ENCODE peak calls at places on chromosome 21, in nine cellular contexts. V is tibial artery, D is GM23248, L is HCT116, G is transverse colon, C is suprapubic skin, T is left ventricle myocardium inferior, X is IMR-90, I is heart right ventricle. Y is an unnamed sample.

GRCh38 chr21:29053656-29054055 is 19.8 kb downstream of the CCT8 start:
- DNase-seq in X (peak), C (no peak), I (no peak), V (no peak), L (no peak), T (no peak), G (no peak), D (no peak), Y (no peak)

GRCh38 chr21:37800122-37800455 is 116.2 kb downstream of the KCNJ6 start:
- DNase-seq in I (no peak), X (no peak), C (no peak), L (no peak), G (no peak), V (no peak), T (no peak), D (peak), Y (no peak)

GRCh38 chr21:36909901-36910561 is 56.4 kb downstream of the HLCS start:
- DNase-seq in V (no peak), C (no peak), X (peak), D (peak), L (peak), T (no peak), G (no peak), I (no peak), Y (peak)

GRCh38 chr21:36852293-36852692 is 114.2 kb downstream of the HLCS start:
- DNase-seq in L (no peak), D (no peak), G (no peak), I (no peak), V (no peak), C (no peak), X (no peak), T (no peak), Y (no peak)

GRCh38 chr21:36104306-36105300 is 30.3 kb upstream of the CBR3 start:
- DNase-seq in X (peak), D (peak), C (no peak), T (peak), G (peak), L (peak), V (no peak), I (peak), Y (no peak)

GRCh38 chr21:16468191-16468590 is 738.4 kb downstream of the USP25 start:
- DNase-seq in X (peak), C (no peak), I (no peak), D (peak), V (no peak), T (no peak), L (no peak), G (no peak), Y (no peak)

GRCh38 chr21:36754241-36754881 is 55.4 kb downstream of the SIM2 start:
- DNase-seq in D (no peak), G (no peak), L (no peak), V (no peak), I (no peak), C (no peak), T (no peak), X (no peak), Y (peak)

GRCh38 chr21:29939859-29940245 is at the start of gene GRIK1:
- DNase-seq in D (peak), G (no peak), X (no peak), V (no peak), L (no peak), I (no peak), T (no peak), C (no peak), Y (no peak)

GRCh38 chr21:37808261-37808660 is 108.0 kb downstream of the KCNJ6 start:
- DNase-seq in I (no peak), C (no peak), V (no peak), D (peak), T (no peak), G (no peak), X (no peak), L (no peak), Y (no peak)

GRCh38 chr21:38802050-38803026 is 3.4 kb upstream of the ETS2 start:
- DNase-seq in C (no peak), G (peak), T (no peak), X (peak), L (no peak), I (no peak), V (no peak), D (no peak), Y (no peak)

GRCh38 chr21:34945288-34945687 is 103.8 kb downstream of the RUNX1 start:
- DNase-seq in X (no peak), I (no peak), C (no peak), L (no peak), G (no peak), T (no peak), V (no peak), D (no peak), Y (no peak)

GRCh38 chr21:36073181-36073580 is 3.4 kb downstream of the CBR1 start:
- DNase-seq in T (no peak), I (no peak), C (no peak), G (no peak), V (no peak), X (no peak), L (no peak), D (no peak), Y (no peak)

GRCh38 chr21:45009616-45010015 is 64.8 kb upstream of the ADARB1 start:
- DNase-seq in C (no peak), L (no peak), V (no peak), X (no peak), I (no peak), D (no peak), G (no peak), T (no peak), Y (no peak)
- H3K27ac ChIP-seq in C (no peak), L (no peak), V (no peak), X (no peak), I (no peak), D (no peak), G (no peak), T (no peak), Y (no peak)

GRCh38 chr21:25994758-25995163 is 175.8 kb downstream of the APP start:
- DNase-seq in X (no peak), V (no peak), I (no peak), G (no peak), D (no peak), L (no peak), T (no peak), C (no peak), Y (no peak)

GRCh38 chr21:25995283-25995682 is 175.3 kb downstream of the APP start:
- DNase-seq in D (no peak), V (no peak), L (no peak), X (no peak), G (no peak), I (no peak), T (no peak), C (no peak), Y (no peak)

GRCh38 chr21:26001356-26001755 is 169.2 kb downstream of the APP start:
- DNase-seq in G (peak), C (no peak), T (no peak), V (no peak), L (no peak), X (no peak), I (no peak), D (no peak), Y (no peak)

GRCh38 chr21:25999935-26000582 is 170.5 kb downstream of the APP start:
- DNase-seq in D (no peak), C (no peak), G (peak), T (no peak), L (no peak), I (no peak), X (no peak), V (no peak), Y (no peak)

GRCh38 chr21:25997788-25998611 is 172.6 kb downstream of the APP start:
- DNase-seq in D (no peak), V (no peak), I (no peak), T (no peak), X (no peak), G (peak), L (peak), C (no peak), Y (no peak)
- H3K27ac ChIP-seq in D (no peak), V (no peak), I (no peak), T (peak), X (no peak), G (peak), L (peak), C (no peak), Y (no peak)

GRCh38 chr21:41112740-41113692 is 54.9 kb upstream of the BACE2 start:
- DNase-seq in I (no peak), T (no peak), C (no peak), L (no peak), V (no peak), D (peak), X (peak), G (no peak), Y (no peak)
- H3K27ac ChIP-seq in I (no peak), T (no peak), C (peak), L (no peak), V (no peak), D (peak), X (no peak), G (no peak), Y (no peak)

GRCh38 chr21:45012661-45013270 is 61.6 kb upstream of the ADARB1 start:
- DNase-seq in L (peak), X (no peak), I (peak), V (no peak), D (no peak), G (peak), C (peak), T (no peak), Y (no peak)

GRCh38 chr21:45010860-45011259 is 63.5 kb upstream of the ADARB1 start:
- DNase-seq in L (no peak), G (no peak), I (peak), T (no peak), V (peak), D (no peak), C (no peak), X (no peak), Y (no peak)

GRCh38 chr21:45013271-45013841 is 61.0 kb upstream of the ADARB1 start:
- DNase-seq in G (no peak), D (no peak), T (peak), X (no peak), I (no peak), V (peak), L (no peak), C (peak), Y (no peak)

GRCh38 chr21:45011426-45011825 is 63.0 kb upstream of the ADARB1 start:
- DNase-seq in D (no peak), T (no peak), C (no peak), I (peak), G (no peak), X (no peak), L (no peak), V (peak), Y (no peak)

GRCh38 chr21:45011911-45012660 is 62.3 kb upstream of the ADARB1 start:
- DNase-seq in G (peak), C (no peak), T (peak), D (peak), I (peak), V (peak), X (peak), L (peak), Y (no peak)
- H3K27ac ChIP-seq in G (no peak), C (no peak), T (no peak), D (peak), I (peak), V (peak), X (peak), L (peak), Y (no peak)

GRCh38 chr21:43368685-43369084 is 58.2 kb downstream of the SIK1 start:
- DNase-seq in D (no peak), X (no peak), C (no peak), T (no peak), I (no peak), L (no peak), V (no peak), G (no peak), Y (no peak)

GRCh38 chr21:43367296-43367695 is 59.6 kb downstream of the SIK1 start:
- DNase-seq in T (no peak), X (no peak), G (no peak), L (no peak), C (no peak), I (peak), V (no peak), D (no peak), Y (no peak)

GRCh38 chr21:43366656-43367055 is 60.3 kb downstream of the SIK1 start:
- DNase-seq in D (no peak), C (no peak), X (no peak), L (no peak), G (no peak), T (no peak), V (no peak), I (peak), Y (no peak)

GRCh38 chr21:43369124-43369523 is 57.8 kb downstream of the SIK1 start:
- DNase-seq in D (peak), V (no peak), C (no peak), G (no peak), X (peak), I (peak), L (no peak), T (no peak), Y (no peak)

DNA sequence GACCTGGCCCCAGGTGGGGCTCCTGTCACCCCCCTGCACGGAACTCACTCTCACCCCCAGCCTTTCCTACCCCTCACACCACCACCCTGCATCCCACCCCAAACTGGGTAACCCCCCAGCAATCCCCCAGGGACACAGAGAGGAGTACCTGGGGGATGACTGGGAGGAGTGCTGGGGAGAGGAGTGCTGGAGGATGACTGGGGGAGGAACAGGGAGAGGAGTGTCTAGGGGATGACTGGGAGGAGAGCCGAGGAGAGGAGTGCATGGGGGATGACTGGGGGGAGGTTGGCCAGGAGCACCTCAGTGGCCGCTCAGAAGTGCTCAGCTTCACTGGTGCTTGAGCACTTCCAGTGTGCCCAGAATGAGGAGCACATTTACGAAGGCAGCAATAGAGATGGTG is 59.1 kb downstream of the SIK1 start:
- DNase-seq in D (no peak), V (no peak), L (no peak), X (no peak), C (no peak), I (peak), G (no peak), T (no peak), Y (no peak)
- H3K27ac ChIP-seq in D (no peak), V (no peak), L (no peak), X (no peak), C (no peak), I (no peak), G (no peak), T (no peak), Y (no peak)

DNA sequence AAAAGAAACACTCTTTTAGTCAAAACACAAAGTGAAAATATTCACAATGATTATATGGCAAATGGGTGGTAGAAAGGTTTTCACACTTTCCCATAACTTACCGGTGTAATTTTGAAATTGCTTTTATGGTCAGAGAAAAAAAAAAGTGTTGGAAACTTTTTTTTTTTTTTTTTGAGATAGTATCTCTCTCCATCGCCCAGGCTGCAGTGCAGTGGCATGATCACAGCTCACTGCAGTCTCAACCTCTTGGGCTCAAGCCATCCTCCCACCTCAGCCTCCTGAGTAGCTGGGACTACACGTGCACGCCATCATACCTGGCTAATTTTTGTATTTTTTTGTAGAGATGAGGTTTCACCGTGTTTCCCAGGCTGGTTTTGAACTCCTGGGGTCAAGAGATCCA is 3.3 kb downstream of the IFNGR2 start:
- DNase-seq in D (no peak), V (no peak), T (no peak), I (no peak), G (no peak), L (no peak), X (no peak), C (no peak), Y (no peak)
- H3K27ac ChIP-seq in D (no peak), V (no peak), T (peak), I (no peak), G (no peak), L (no peak), X (no peak), C (no peak), Y (no peak)

GRCh38 chr21:31011412-31011811 is 26.9 kb downstream of the KRTAP19-8 start:
- DNase-seq in L (no peak), G (peak), D (no peak), C (no peak), I (no peak), X (no peak), T (no peak), V (no peak), Y (no peak)
- H3K27ac ChIP-seq in L (no peak), G (no peak), D (no peak), C (no peak), I (no peak), X (no peak), T (no peak), V (no peak), Y (no peak)

DNA sequence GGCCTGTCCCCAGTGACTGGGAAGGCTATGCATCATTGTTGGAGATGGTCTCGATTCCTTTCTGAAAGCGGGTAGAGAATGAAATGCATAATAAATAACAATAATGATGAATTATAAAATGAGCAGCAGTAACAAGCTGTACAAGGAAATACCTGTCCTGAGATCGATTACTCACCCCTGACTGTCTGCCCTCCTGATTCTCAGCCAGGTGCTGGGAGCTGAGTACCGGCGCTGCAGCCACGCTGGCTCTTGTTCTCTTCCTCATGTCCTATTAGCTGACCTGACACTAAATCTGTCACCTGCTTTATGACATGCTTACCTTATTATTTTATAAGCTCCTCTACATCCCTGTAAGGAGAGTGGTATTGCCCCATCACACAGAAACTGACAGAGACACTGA is 3.4 kb downstream of the AGPAT3 start:
- DNase-seq in X (no peak), V (no peak), C (no peak), G (no peak), I (no peak), L (no peak), D (no peak), T (no peak), Y (no peak)
- H3K27ac ChIP-seq in X (no peak), V (no peak), C (no peak), G (peak), I (peak), L (no peak), D (no peak), T (peak), Y (no peak)

DNA sequence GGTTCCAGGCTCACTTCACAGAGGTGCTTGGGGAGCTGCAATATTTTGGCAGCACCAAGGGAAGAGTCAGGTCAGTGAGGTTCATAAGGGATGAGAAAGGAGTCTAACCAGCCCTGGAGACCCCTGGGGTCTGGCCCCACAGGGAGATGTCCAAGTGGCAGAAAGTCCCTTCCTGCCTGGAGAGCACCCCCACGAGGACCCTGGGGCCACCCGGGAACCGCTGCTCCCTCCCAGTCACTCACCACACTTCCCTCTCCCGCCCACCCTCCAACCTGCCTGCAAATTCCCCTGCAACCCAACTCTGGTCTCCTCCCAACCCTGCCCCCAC is 6.5 kb upstream of the ITGB2 start:
- DNase-seq in V (no peak), T (no peak), C (no peak), D (no peak), I (no peak), X (no peak), L (no peak), G (no peak), Y (no peak)
- H3K27ac ChIP-seq in V (no peak), T (no peak), C (peak), D (peak), I (no peak), X (no peak), L (no peak), G (peak), Y (peak)

GRCh38 chr21:44730028-44730395 is 18.6 kb upstream of the TSPEAR start:
- DNase-seq in D (no peak), G (no peak), C (peak), V (no peak), I (no peak), L (no peak), T (no peak), X (no peak), Y (no peak)

GRCh38 chr21:44729336-44730027 is 18.1 kb upstream of the TSPEAR start:
- DNase-seq in C (peak), X (no peak), T (no peak), D (no peak), I (no peak), G (no peak), V (no peak), L (no peak), Y (no peak)

GRCh38 chr21:44727757-44728156 is 16.4 kb upstream of the TSPEAR start:
- DNase-seq in X (no peak), I (no peak), D (no peak), G (no peak), L (no peak), C (peak), V (no peak), T (no peak), Y (no peak)

GRCh38 chr21:44727321-44727720 is 15.9 kb upstream of the TSPEAR start:
- DNase-seq in I (no peak), C (peak), D (no peak), V (no peak), X (no peak), G (no peak), L (no peak), T (no peak), Y (no peak)

DNA sequence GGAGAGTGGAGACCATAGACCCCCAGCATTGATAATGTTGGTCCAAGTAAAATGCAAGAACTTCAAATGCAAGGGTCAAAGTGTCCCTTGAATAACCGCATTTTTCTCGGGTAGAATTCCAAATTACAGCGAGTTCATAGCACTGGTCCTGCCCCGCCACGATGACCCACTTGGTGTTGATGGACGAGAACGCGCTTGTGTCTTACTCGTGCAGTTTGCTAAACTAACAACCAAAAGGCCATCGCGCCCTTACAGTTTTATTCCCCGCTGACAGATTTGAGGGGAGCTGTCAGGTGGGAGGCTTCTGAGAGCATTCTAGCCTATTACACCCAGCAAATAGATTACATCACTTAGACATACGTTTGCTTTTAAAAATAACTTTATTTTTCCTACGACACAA is 17.3 kb upstream of the TSPEAR start:
- DNase-seq in I (no peak), D (no peak), L (no peak), V (no peak), C (peak), T (no peak), X (no peak), G (no peak), Y (no peak)
- H3K27ac ChIP-seq in I (no peak), D (no peak), L (no peak), V (no peak), C (no peak), T (no peak), X (no peak), G (no peak), Y (no peak)